ENCODE peak calls at places on chromosomes 13 and 19, in four cellular contexts. One of them, this sample, is unnamed.

GRCh38 chr13:95349267-95349666 is 48.0 kb upstream of the ABCC4 start:
- DNase-seq in pancreas: no peak
- DNase-seq in aorta: no peak
- DNase-seq in KBM-7: no peak
- DNase-seq in this sample: no peak

GRCh38 chr13:48853381-48854102 is 122.2 kb upstream of the FNDC3A start:
- DNase-seq in pancreas: no peak
- DNase-seq in aorta: no peak
- DNase-seq in KBM-7: peak
- DNase-seq in this sample: no peak

GRCh38 chr13:106636492-106636891 is 68.6 kb upstream of the ARGLU1 start:
- DNase-seq in pancreas: no peak
- DNase-seq in aorta: no peak
- DNase-seq in KBM-7: no peak
- DNase-seq in this sample: no peak

GRCh38 chr13:20988909-20989735 is 72.3 kb downstream of the LATS2 start:
- DNase-seq in pancreas: no peak
- DNase-seq in aorta: no peak
- DNase-seq in KBM-7: no peak
- DNase-seq in this sample: no peak

GRCh38 chr19:47719047-47719885 is 6.0 kb downstream of the EHD2 start:
- DNase-seq in pancreas: peak
- DNase-seq in aorta: peak
- DNase-seq in KBM-7: no peak
- DNase-seq in this sample: no peak

GRCh38 chr13:73064991-73065390 is 6.2 kb downstream of the KLF5 start:
- DNase-seq in pancreas: no peak
- DNase-seq in aorta: no peak
- DNase-seq in KBM-7: no peak
- DNase-seq in this sample: no peak

GRCh38 chr13:106376411-106377112 is 158.9 kb downstream of the EFNB2 start:
- DNase-seq in pancreas: no peak
- DNase-seq in aorta: no peak
- DNase-seq in KBM-7: peak
- DNase-seq in this sample: no peak

GRCh38 chr13:113785051-113786010 is 26.3 kb downstream of the TMEM255B start:
- DNase-seq in pancreas: no peak
- DNase-seq in aorta: no peak
- DNase-seq in KBM-7: peak
- DNase-seq in this sample: no peak

GRCh38 chr19:7971553-7972520 is 28.4 kb upstream of the TIMM44 start:
- DNase-seq in pancreas: no peak
- DNase-seq in aorta: no peak
- DNase-seq in KBM-7: no peak
- DNase-seq in this sample: no peak

GRCh38 chr19:913080-913748 is at the start of gene R3HDM4:
- DNase-seq in pancreas: peak
- DNase-seq in aorta: peak
- DNase-seq in KBM-7: no peak
- DNase-seq in this sample: peak

GRCh38 chr19:4473708-4474503 is 1.8 kb downstream of the HDGFL2 start:
- DNase-seq in pancreas: no peak
- DNase-seq in aorta: no peak
- DNase-seq in KBM-7: no peak
- DNase-seq in this sample: no peak

GRCh38 chr19:5850743-5851293 is 431 bp downstream of the FUT3 start:
- DNase-seq in pancreas: peak
- DNase-seq in aorta: no peak
- DNase-seq in KBM-7: peak
- DNase-seq in this sample: no peak

GRCh38 chr13:33999830-34000605 is 182.1 kb downstream of the RFC3 start:
- DNase-seq in pancreas: no peak
- DNase-seq in aorta: no peak
- DNase-seq in KBM-7: no peak
- DNase-seq in this sample: no peak

GRCh38 chr19:5572556-5573286 is 5.0 kb upstream of the TINCR start:
- DNase-seq in pancreas: no peak
- DNase-seq in aorta: no peak
- DNase-seq in KBM-7: no peak
- DNase-seq in this sample: no peak

GRCh38 chr19:1133471-1133929 is 29.7 kb downstream of the GPX4 start:
- DNase-seq in pancreas: no peak
- DNase-seq in aorta: no peak
- DNase-seq in KBM-7: peak
- DNase-seq in this sample: no peak

GRCh38 chr19:2613507-2614295 is 88.8 kb downstream of the GNG7 start:
- DNase-seq in pancreas: no peak
- DNase-seq in aorta: peak
- DNase-seq in KBM-7: no peak
- DNase-seq in this sample: peak

GRCh38 chr13:109874921-109875454 is 88.6 kb upstream of the IRS2 start:
- DNase-seq in pancreas: no peak
- DNase-seq in aorta: no peak
- DNase-seq in KBM-7: no peak
- DNase-seq in this sample: no peak

This sample was measured in NK-92 treated with Interleukin-12 subunit alpha and Interleukin-12 subunit beta, amount 100 ng/mL, for 24 hours.